ENCODE peak calls at places on chromosome 6, in four cellular contexts. One of them, this sample, is unnamed.

GRCh38 chr6:26172496-26172958 is 85.3 kb downstream of the HFE start:
- DNase-seq in choroid plexus epithelial cell: peak; percentile 54
- DNase-seq in mammary epithelial cell: peak; percentile 46
- DNase-seq in heart left ventricle: no peak
- DNase-seq in this sample: peak; percentile 43

GRCh38 chr6:41028618-41029486 is 10.2 kb downstream of the UNC5CL start:
- DNase-seq in mammary epithelial cell: no peak
- DNase-seq in heart left ventricle: no peak
- DNase-seq in choroid plexus epithelial cell: no peak
- DNase-seq in this sample: no peak

GRCh38 chr6:138234363-138234762 is 16.1 kb upstream of the PBOV1 start:
- DNase-seq in choroid plexus epithelial cell: no peak
- DNase-seq in heart left ventricle: no peak
- DNase-seq in mammary epithelial cell: peak; percentile 77
- DNase-seq in this sample: no peak

GRCh38 chr6:148144917-148145521 is 197.6 kb upstream of the SASH1 start:
- DNase-seq in choroid plexus epithelial cell: peak; percentile 91
- DNase-seq in heart left ventricle: peak; percentile 67
- DNase-seq in mammary epithelial cell: peak; percentile 34
- DNase-seq in this sample: no peak

GRCh38 chr6:96611342-96611964 is 48.5 kb downstream of the FHL5 start:
- DNase-seq in choroid plexus epithelial cell: no peak
- DNase-seq in mammary epithelial cell: no peak
- DNase-seq in heart left ventricle: no peak
- DNase-seq in this sample: peak; percentile 25

GRCh38 chr6:158328446-158328845 is 16.2 kb downstream of the TULP4 start:
- DNase-seq in mammary epithelial cell: no peak
- DNase-seq in heart left ventricle: no peak
- DNase-seq in choroid plexus epithelial cell: no peak
- DNase-seq in this sample: no peak

GRCh38 chr6:85747654-85748053 is 105.0 kb upstream of the SYNCRIP start:
- DNase-seq in heart left ventricle: no peak
- DNase-seq in mammary epithelial cell: no peak
- DNase-seq in choroid plexus epithelial cell: peak; percentile 88
- DNase-seq in this sample: no peak

GRCh38 chr6:169566961-169567360 is 134.9 kb downstream of the WDR27 start:
- DNase-seq in mammary epithelial cell: no peak
- DNase-seq in choroid plexus epithelial cell: no peak
- DNase-seq in heart left ventricle: no peak
- DNase-seq in this sample: no peak

GRCh38 chr6:124613050-124613449 is 349.2 kb upstream of the RNF217 start:
- DNase-seq in choroid plexus epithelial cell: no peak
- DNase-seq in heart left ventricle: no peak
- DNase-seq in mammary epithelial cell: no peak
- DNase-seq in this sample: no peak

GRCh38 chr6:95364016-95364604 is 213.2 kb upstream of the MANEA start:
- DNase-seq in heart left ventricle: no peak
- DNase-seq in mammary epithelial cell: no peak
- DNase-seq in choroid plexus epithelial cell: peak; percentile 38
- DNase-seq in this sample: peak; percentile 1

GRCh38 chr6:144176043-144176442 is 25.7 kb downstream of the STX11 start:
- DNase-seq in heart left ventricle: no peak
- DNase-seq in choroid plexus epithelial cell: no peak
- DNase-seq in mammary epithelial cell: no peak
- DNase-seq in this sample: no peak

GRCh38 chr6:161154796-161155335 is 119.0 kb downstream of the AGPAT4 start:
- DNase-seq in choroid plexus epithelial cell: no peak
- DNase-seq in heart left ventricle: no peak
- DNase-seq in mammary epithelial cell: no peak
- DNase-seq in this sample: no peak

GRCh38 chr6:104477569-104477968 is 382.1 kb downstream of the HACE1 start:
- DNase-seq in heart left ventricle: no peak
- DNase-seq in mammary epithelial cell: no peak
- DNase-seq in choroid plexus epithelial cell: no peak
- DNase-seq in this sample: no peak

GRCh38 chr6:104472245-104472644 is 387.5 kb downstream of the HACE1 start:
- DNase-seq in heart left ventricle: no peak
- DNase-seq in choroid plexus epithelial cell: no peak
- DNase-seq in mammary epithelial cell: no peak
- DNase-seq in this sample: no peak

DNA sequence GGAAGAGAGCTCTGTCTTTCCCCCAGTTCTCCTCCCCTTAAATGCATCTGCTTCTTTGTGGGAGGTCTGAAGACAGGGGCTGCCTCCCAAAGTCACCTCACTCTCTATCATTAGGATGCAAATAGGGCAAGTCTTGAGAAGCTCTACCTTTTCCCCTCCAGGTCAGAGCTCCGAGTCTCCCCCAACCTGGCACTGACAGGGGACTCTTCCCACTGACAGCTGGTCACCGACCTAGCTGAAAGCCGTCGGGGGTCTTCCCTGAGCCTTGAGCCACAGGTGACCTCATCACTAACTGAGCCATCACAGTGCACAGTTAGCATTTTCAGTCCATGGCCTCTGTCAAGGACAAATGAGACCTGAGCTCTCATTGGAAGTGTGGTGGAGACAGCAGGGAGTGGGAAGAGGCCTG is 386.7 kb downstream of the HACE1 start:
- DNase-seq in heart left ventricle: no peak
- DNase-seq in mammary epithelial cell: no peak
- DNase-seq in choroid plexus epithelial cell: no peak
- DNase-seq in this sample: no peak
- H3K4me3 ChIP-seq in heart left ventricle: no peak overlapping the region
- H3K4me3 ChIP-seq in mammary epithelial cell: no peak overlapping the region
- H3K4me3 ChIP-seq in choroid plexus epithelial cell: no peak overlapping the region
- H3K4me3 ChIP-seq in this sample: no peak overlapping the region

DNA sequence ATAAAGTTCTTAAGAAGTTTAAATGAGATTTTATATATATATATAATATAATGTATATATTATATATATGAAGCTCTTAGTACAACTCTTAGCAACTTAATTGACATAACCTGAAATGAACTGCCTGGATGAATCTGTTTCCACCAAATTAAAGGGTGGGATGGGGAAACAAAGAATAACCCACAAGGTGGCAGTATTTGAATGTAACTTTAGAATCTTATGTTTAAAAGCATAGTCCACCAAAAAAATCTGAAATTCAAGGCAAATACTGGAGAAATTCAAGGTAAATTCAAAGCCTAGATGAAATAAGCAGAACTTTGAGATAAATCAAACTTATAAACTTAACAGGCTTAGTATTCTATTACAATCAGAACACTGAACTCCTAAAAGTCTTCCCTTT is 4.4 kb upstream of the IBTK start:
- DNase-seq in mammary epithelial cell: no peak
- DNase-seq in choroid plexus epithelial cell: peak; percentile 73
- DNase-seq in heart left ventricle: no peak
- DNase-seq in this sample: no peak
- TF ChIP-seq CTCF in mammary epithelial cell: peak; percentile 43
- TF ChIP-seq CTCF in choroid plexus epithelial cell: peak; percentile 56
- TF ChIP-seq CTCF in heart left ventricle: peak; percentile 50
- TF ChIP-seq CTCF in this sample: peak; percentile 50

GRCh38 chr6:122790740-122791679 is 2.0 kb downstream of the SMPDL3A start:
- DNase-seq in mammary epithelial cell: no peak
- DNase-seq in choroid plexus epithelial cell: peak; percentile 53
- DNase-seq in heart left ventricle: no peak
- DNase-seq in this sample: no peak

GRCh38 chr6:122789078-122789861 is at the start of gene SMPDL3A:
- DNase-seq in choroid plexus epithelial cell: peak; percentile 99
- DNase-seq in heart left ventricle: peak; percentile 77
- DNase-seq in mammary epithelial cell: peak; percentile 74
- DNase-seq in this sample: peak; percentile 62

GRCh38 chr6:122788208-122788607 is 850 bp upstream of the SMPDL3A start:
- DNase-seq in choroid plexus epithelial cell: peak; percentile 28
- DNase-seq in mammary epithelial cell: no peak
- DNase-seq in heart left ventricle: no peak
- DNase-seq in this sample: no peak

GRCh38 chr6:122789862-122790739 is 1.0 kb downstream of the SMPDL3A start:
- DNase-seq in choroid plexus epithelial cell: peak; percentile 61
- DNase-seq in heart left ventricle: peak; percentile 36
- DNase-seq in mammary epithelial cell: peak; percentile 39
- DNase-seq in this sample: no peak

DNA sequence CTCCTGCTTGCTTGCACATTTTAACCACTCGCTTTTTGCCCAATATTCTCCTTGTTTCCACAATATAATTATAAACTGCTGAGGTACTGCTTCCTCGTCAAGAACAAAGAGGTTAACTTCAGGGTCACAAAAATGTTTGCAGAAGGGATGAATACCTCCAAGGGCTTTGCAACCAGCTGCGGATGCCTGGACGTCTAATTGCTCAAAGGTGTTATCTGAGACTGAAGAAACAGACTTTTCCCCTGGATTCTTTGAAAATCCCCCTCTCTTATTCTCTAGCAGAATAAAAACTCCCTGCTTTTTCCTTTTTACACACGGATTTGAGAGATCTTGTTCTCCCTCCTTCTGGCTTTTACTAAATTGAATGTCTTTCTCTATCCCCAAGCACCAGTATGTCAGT is 395 bp upstream of the SMPDL3A start:
- DNase-seq in mammary epithelial cell: no peak
- DNase-seq in heart left ventricle: no peak
- DNase-seq in choroid plexus epithelial cell: peak; percentile 58
- DNase-seq in this sample: no peak
- H3K4me3 ChIP-seq in mammary epithelial cell: peak overlapping the region; percentile 71
- H3K4me3 ChIP-seq in heart left ventricle: peak overlapping the region; percentile 86
- H3K4me3 ChIP-seq in choroid plexus epithelial cell: peak overlapping the region; percentile 91
- H3K4me3 ChIP-seq in this sample: peak overlapping the region; percentile 61

GRCh38 chr6:166464068-166464410 is 81.3 kb upstream of the MPC1 start:
- DNase-seq in choroid plexus epithelial cell: no peak
- DNase-seq in mammary epithelial cell: no peak
- DNase-seq in heart left ventricle: no peak
- DNase-seq in this sample: no peak

GRCh38 chr6:166465671-166466087 is 82.9 kb upstream of the MPC1 start:
- DNase-seq in heart left ventricle: peak; percentile 50
- DNase-seq in choroid plexus epithelial cell: no peak
- DNase-seq in mammary epithelial cell: no peak
- DNase-seq in this sample: no peak

GRCh38 chr6:166467436-166468000 is 84.8 kb upstream of the MPC1 start:
- DNase-seq in heart left ventricle: no peak
- DNase-seq in mammary epithelial cell: no peak
- DNase-seq in choroid plexus epithelial cell: no peak
- DNase-seq in this sample: no peak

GRCh38 chr6:166464418-166465400 is 82.0 kb upstream of the MPC1 start:
- DNase-seq in heart left ventricle: no peak
- DNase-seq in choroid plexus epithelial cell: no peak
- DNase-seq in mammary epithelial cell: no peak
- DNase-seq in this sample: no peak

DNA sequence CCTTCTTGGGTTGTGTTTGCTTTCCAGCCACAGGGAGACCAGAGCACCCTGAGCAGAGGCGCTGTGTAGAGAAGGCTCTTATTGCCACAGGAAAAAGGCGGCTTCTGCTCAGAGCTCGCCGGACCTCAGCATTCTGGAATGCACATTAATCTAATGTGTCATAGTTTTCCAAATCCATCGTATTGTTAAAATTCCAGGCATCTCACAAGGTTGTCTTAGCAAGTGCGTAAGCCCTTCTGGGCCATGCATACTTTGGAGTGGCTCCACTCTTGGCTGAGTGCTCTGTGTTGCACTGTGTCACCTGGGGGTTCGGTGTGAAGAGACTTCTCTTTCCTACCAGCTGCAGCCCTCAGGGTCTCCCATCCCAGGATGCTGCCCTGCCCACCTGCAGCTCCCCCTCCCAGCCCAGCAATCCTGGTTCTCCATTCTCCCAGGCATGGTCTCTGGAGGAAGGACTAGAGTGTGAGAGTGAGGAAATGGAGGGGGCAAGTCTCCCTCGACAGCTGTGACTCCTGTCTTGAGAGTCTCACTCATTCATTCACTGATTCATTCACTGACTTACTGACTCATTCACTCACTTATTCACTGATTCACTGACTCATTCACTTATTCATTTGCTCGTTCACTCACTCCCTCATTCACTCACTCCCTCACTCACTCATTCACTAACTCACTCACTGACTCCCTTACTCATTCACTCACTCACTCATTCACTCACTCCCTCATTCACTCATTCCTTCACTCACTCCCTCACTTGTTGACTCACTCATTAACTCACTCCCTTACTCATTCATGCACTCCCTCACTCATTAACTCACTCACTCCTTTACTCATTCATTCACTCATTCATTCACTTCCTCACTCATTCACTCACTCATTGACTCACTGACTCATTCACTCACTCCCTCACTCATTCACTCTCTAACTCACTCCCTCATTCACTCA is 83.7 kb upstream of the MPC1 start:
- DNase-seq in choroid plexus epithelial cell: peak; percentile 53
- DNase-seq in mammary epithelial cell: peak; percentile 5
- DNase-seq in heart left ventricle: no peak
- DNase-seq in this sample: no peak
- TF ChIP-seq CTCF in choroid plexus epithelial cell: no peak
- TF ChIP-seq CTCF in mammary epithelial cell: no peak
- TF ChIP-seq CTCF in heart left ventricle: no peak
- TF ChIP-seq CTCF in this sample: no peak

DNA sequence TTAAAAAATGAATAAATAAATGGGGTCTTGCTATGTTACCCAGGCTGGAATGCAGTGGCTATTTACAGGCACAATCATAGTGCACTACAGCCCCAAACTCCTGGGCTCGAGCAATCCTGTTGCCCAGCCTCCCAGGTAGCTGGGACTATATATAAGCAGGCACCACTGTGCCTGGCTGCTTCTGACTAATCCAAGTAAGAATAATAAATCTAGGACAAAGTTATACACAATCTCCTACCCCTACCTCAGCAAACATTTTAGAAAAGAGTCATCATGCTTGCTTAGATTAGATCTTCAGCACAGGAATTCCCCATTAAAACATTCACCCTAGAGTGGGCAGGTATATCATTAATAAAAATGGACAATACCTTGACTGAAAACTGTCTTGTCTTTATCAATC is 124.6 kb downstream of the REV3L start:
- DNase-seq in mammary epithelial cell: peak; percentile 16
- DNase-seq in choroid plexus epithelial cell: no peak
- DNase-seq in heart left ventricle: no peak
- DNase-seq in this sample: no peak
- H3K4me3 ChIP-seq in mammary epithelial cell: no peak overlapping the region
- H3K4me3 ChIP-seq in choroid plexus epithelial cell: no peak overlapping the region
- H3K4me3 ChIP-seq in heart left ventricle: no peak overlapping the region
- H3K4me3 ChIP-seq in this sample: no peak overlapping the region

DNA sequence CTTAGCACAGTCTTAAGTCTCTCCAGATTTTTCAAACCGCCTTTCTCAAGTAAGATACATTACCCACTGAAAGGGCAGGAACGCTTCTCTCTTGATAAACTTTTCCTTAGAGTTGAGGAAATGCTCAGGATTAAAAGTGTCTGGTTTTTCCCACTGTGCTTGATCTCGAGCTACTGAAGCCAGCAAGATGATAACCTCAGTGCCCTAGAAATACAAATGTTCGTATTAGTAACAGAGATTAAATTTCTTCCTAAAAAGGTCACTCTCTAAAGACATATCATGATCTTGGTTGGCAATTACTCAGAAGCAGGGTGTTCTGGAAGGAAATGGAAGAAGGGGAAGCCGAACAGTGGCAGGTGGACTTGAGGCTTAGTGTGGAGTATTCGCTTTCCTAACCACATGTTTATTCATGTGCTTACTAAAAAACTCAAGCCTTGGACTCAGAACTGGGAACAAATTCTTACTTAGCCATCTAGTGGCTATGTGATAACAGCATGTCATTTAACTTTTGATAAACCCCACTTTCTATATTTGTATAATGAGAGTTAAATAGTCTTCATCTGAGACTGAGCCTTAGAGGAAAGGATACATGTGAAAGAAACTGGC is 20.1 kb downstream of the C6orf141 start:
- DNase-seq in mammary epithelial cell: no peak
- DNase-seq in choroid plexus epithelial cell: peak; percentile 66
- DNase-seq in heart left ventricle: no peak
- DNase-seq in this sample: no peak
- TF ChIP-seq CTCF in mammary epithelial cell: no peak
- TF ChIP-seq CTCF in choroid plexus epithelial cell: peak; percentile 44
- TF ChIP-seq CTCF in heart left ventricle: no peak
- TF ChIP-seq CTCF in this sample: peak; percentile 8

This sample was measured in GM06990.